ENCODE peak calls at places on chromosomes 13 and 19, in four cellular contexts. M is IMR-90, V is H9, E is H1. B is an unnamed sample.

GRCh38 chr13:92312823-92313222 is 913.8 kb upstream of the GPC6 start:
- DNase-seq in E (no peak), M (no peak), V (no peak), B (no peak)

GRCh38 chr13:39263531-39263930 is 225.3 kb downstream of the NHLRC3 start:
- DNase-seq in V (no peak), E (no peak), M (no peak), B (no peak)

GRCh38 chr19:31145909-31146453 is 203.3 kb downstream of the TSHZ3 start:
- DNase-seq in E (no peak), M (no peak), V (no peak), B (no peak)

GRCh38 chr13:84445776-84446175 is 563.5 kb upstream of the SLITRK1 start:
- DNase-seq in V (no peak), M (peak), E (no peak), B (no peak)

GRCh38 chr13:41639955-41640780 is 182.8 kb downstream of the RGCC start:
- DNase-seq in M (no peak), E (no peak), V (no peak), B (no peak)

GRCh38 chr19:53196777-53197396 is 3.7 kb upstream of the ZNF665 start:
- DNase-seq in E (peak), M (peak), V (peak), B (peak)

GRCh38 chr19:9848060-9848459 is 12.9 kb downstream of the PIN1 start:
- DNase-seq in V (peak), M (no peak), E (no peak), B (peak)

GRCh38 chr13:76799696-76800095 is 86.5 kb downstream of the KCTD12 start:
- DNase-seq in V (no peak), E (no peak), M (no peak), B (peak)

GRCh38 chr19:35205733-35206323 is 22.7 kb downstream of the FAM187B start:
- DNase-seq in V (no peak), E (no peak), M (no peak), B (no peak)

GRCh38 chr19:44566984-44567383 is 37.5 kb upstream of the CEACAM20 start:
- DNase-seq in E (no peak), M (no peak), V (no peak), B (no peak)

GRCh38 chr13:73166204-73166603 is 107.4 kb downstream of the KLF5 start:
- DNase-seq in V (no peak), M (no peak), E (no peak), B (no peak)

GRCh38 chr13:50684366-50684765 is 159.1 kb downstream of the DLEU7 start:
- DNase-seq in E (no peak), V (no peak), M (no peak), B (no peak)

GRCh38 chr19:4390017-4390861 is 10.1 kb downstream of the SH3GL1 start:
- DNase-seq in E (peak), M (peak), V (peak), B (peak)

GRCh38 chr13:36795463-36795862 is 23.6 kb upstream of the RFXAP start:
- DNase-seq in V (peak), E (peak), M (no peak), B (peak)

GRCh38 chr19:9456018-9456689 is 20.8 kb upstream of the ZNF266 start:
- DNase-seq in M (no peak), V (no peak), E (no peak), B (no peak)

GRCh38 chr13:20441879-20442278 is 83.8 kb downstream of the CRYL1 start:
- DNase-seq in V (no peak), M (peak), E (no peak), B (peak)

GRCh38 chr13:86399572-86399971 is 600.4 kb upstream of the SLITRK6 start:
- DNase-seq in V (no peak), E (no peak), M (no peak), B (peak)

GRCh38 chr13:97848886-97849285 is 104.6 kb upstream of the IPO5 start:
- DNase-seq in V (no peak), E (no peak), M (no peak), B (no peak)

GRCh38 chr13:28357846-28358496 is 137.0 kb downstream of the FLT1 start:
- DNase-seq in V (no peak), E (no peak), M (no peak), B (no peak)

GRCh38 chr19:33227242-33227650 is 1.6 kb upstream of the SLC7A10 start:
- DNase-seq in M (peak), E (no peak), V (peak), B (peak)

GRCh38 chr19:47111682-47112165 is 1.9 kb downstream of the ZC3H4 start:
- DNase-seq in E (no peak), V (no peak), M (no peak), B (no peak)

GRCh38 chr19:27740396-27740795 is 1472.6 kb downstream of the UQCRFS1 start:
- DNase-seq in M (no peak), V (peak), E (no peak), B (no peak)

GRCh38 chr13:55570371-55570770 is 1570.3 kb upstream of the PRR20A start:
- DNase-seq in M (no peak), V (no peak), E (no peak), B (no peak)

GRCh38 chr19:38683393-38684077 is 36.1 kb downstream of the ACTN4 start:
- DNase-seq in E (peak), V (peak), M (peak), B (peak)

GRCh38 chr13:51772105-51772455 is 31.9 kb downstream of the DHRS12 start:
- DNase-seq in V (no peak), E (no peak), M (no peak), B (no peak)

GRCh38 chr13:30463820-30464495 is 1.8 kb downstream of the HMGB1 start:
- DNase-seq in M (peak), E (no peak), V (no peak), B (peak)

GRCh38 chr19:16603090-16603489 is 24.9 kb downstream of the MED26 start:
- DNase-seq in E (no peak), V (no peak), M (no peak), B (no peak)

GRCh38 chr13:108033800-108034707 is 181.3 kb downstream of the LIG4 start:
- DNase-seq in E (no peak), V (no peak), M (no peak), B (no peak)

GRCh38 chr13:24050292-24050711 is 110.2 kb upstream of the SPATA13 start:
- DNase-seq in M (peak), V (no peak), E (no peak), B (no peak)

GRCh38 chr13:99046851-99047250 is 69.0 kb upstream of the DOCK9 start:
- DNase-seq in M (no peak), E (no peak), V (no peak), B (no peak)

GRCh38 chr19:18832331-18833140 is 777 bp downstream of the UPF1 start:
- DNase-seq in V (peak), M (no peak), E (no peak), B (peak)

GRCh38 chr13:90055121-90055520 is 1292.4 kb upstream of the MIR17HG start:
- DNase-seq in E (no peak), M (no peak), V (no peak), B (no peak)

GRCh38 chr13:51453959-51454703 is 1.3 kb upstream of the INTS6 start:
- DNase-seq in E (no peak), V (no peak), M (peak), B (peak)

GRCh38 chr19:34837262-34837661 is 64.2 kb upstream of the ZNF599 start:
- DNase-seq in V (no peak), M (no peak), E (no peak), B (peak)

GRCh38 chr13:54890976-54891375 is 1862.4 kb downstream of the OLFM4 start:
- DNase-seq in M (no peak), V (no peak), E (no peak), B (peak)

GRCh38 chr19:4337906-4338440 is 654 bp downstream of the STAP2 start:
- DNase-seq in M (no peak), V (no peak), E (no peak), B (peak)

GRCh38 chr19:47107953-47108746 is 5.4 kb downstream of the ZC3H4 start:
- DNase-seq in M (peak), V (no peak), E (no peak), B (no peak)

GRCh38 chr19:48492925-48493717 is 18.5 kb downstream of the LMTK3 start:
- DNase-seq in E (peak), V (peak), M (peak), B (peak)

GRCh38 chr19:48493718-48494515 is 17.7 kb downstream of the LMTK3 start:
- DNase-seq in V (no peak), E (no peak), M (no peak), B (no peak)

GRCh38 chr19:48489608-48490216 is 20.5 kb downstream of the CYTH2 start:
- DNase-seq in M (peak), E (peak), V (peak), B (peak)

GRCh38 chr19:48490980-48491792 is 20.4 kb downstream of the LMTK3 start:
- DNase-seq in V (peak), M (no peak), E (no peak), B (peak)

GRCh38 chr19:48491793-48492123 is 19.9 kb downstream of the LMTK3 start:
- DNase-seq in M (no peak), E (peak), V (peak), B (peak)
- H3K4me2 ChIP-seq in M (no peak), E (peak), V (peak), B (peak)

GRCh38 chr19:28841531-28841930 is 371.4 kb downstream of the UQCRFS1 start:
- DNase-seq in M (no peak), V (no peak), E (no peak), B (no peak)

GRCh38 chr19:28839455-28839854 is 373.5 kb downstream of the UQCRFS1 start:
- DNase-seq in E (no peak), M (no peak), V (no peak), B (no peak)

GRCh38 chr19:28836366-28836765 is 376.6 kb downstream of the UQCRFS1 start:
- DNase-seq in V (no peak), M (no peak), E (no peak), B (no peak)

GRCh38 chr19:28840891-28841290 is 372.1 kb downstream of the UQCRFS1 start:
- DNase-seq in E (peak), M (no peak), V (no peak), B (peak)

DNA sequence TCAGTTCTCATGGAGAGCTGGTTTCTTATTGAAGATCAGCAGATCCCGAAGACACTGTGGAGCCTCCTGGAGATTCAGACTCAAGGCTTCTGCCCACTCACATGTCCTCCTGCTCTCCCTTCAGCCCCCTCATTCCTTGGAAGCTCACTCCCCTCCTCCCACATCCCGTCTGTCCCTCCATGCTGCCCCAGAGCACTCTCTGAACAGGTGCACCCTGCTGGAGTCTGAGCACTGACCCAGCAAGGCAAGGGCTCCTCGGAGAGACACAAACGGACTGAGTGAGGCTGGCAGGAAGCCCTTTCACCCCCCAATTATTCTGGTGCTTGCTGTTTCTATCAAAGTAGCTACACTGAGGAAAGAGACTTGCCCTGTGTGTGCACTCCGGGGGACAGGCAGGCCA is 374.0 kb downstream of the UQCRFS1 start:
- DNase-seq in E (no peak), M (no peak), V (no peak), B (no peak)
- H4K5ac ChIP-seq in E (no peak), M (no peak), V (no peak), B (no peak)

GRCh38 chr19:1491114-1491848 is at the start of gene REEP6:
- DNase-seq in V (no peak), M (no peak), E (no peak), B (no peak)

GRCh38 chr19:1490020-1490310 is 185 bp downstream of the PCSK4 start:
- DNase-seq in M (no peak), E (no peak), V (no peak), B (no peak)

GRCh38 chr19:1490311-1491113 is at the start of gene PCSK4:
- DNase-seq in E (peak), V (peak), M (peak), B (peak)

GRCh38 chr19:1488282-1488601 is 1.9 kb downstream of the PCSK4 start:
- DNase-seq in V (no peak), M (no peak), E (no peak), B (no peak)

DNA sequence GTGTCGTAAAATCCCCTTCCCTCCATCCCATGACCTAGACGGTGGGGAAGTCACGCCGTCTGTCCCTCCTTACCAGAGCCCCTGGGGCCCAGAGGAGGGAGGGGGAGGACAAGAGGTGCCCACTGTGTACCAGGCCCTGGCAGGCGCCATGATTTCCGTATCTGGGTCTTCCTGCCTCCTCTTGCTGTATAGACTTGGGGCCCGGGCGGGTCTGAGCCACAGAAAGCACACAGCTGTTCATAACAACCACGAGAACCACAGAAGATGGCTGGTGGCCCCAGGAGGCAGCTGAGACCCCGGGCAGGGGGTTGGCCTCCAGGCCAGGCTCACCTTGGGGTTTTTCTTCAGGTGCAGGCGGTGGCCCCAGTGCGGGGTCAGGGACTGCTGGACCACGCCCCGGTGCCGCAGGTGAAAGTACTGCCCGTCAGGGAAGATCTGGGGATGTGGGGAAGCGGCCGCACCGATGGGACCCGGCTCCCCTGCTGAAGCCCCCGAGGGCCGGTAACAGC is 633 bp downstream of the PCSK4 start:
- DNase-seq in M (no peak), V (no peak), E (no peak), B (no peak)
- H2AK5ac ChIP-seq in M (no peak), V (no peak), E (peak), B (no peak)

GRCh38 chr19:41299755-41300089 is 10.2 kb upstream of the CCDC97 start:
- DNase-seq in M (peak), V (no peak), E (no peak), B (no peak)

GRCh38 chr19:41299046-41299754 is 10.8 kb upstream of the CCDC97 start:
- DNase-seq in E (no peak), M (no peak), V (no peak), B (no peak)

GRCh38 chr19:41298327-41298964 is 11.5 kb upstream of the CCDC97 start:
- DNase-seq in E (no peak), M (peak), V (no peak), B (peak)

GRCh38 chr19:41296323-41296935 is 13.5 kb upstream of the CCDC97 start:
- DNase-seq in V (no peak), M (no peak), E (no peak), B (no peak)

GRCh38 chr19:41297628-41298326 is 12.2 kb upstream of the CCDC97 start:
- DNase-seq in E (no peak), M (no peak), V (no peak), B (no peak)
- H3K4me2 ChIP-seq in E (no peak), M (no peak), V (no peak), B (no peak)

GRCh38 chr13:104961246-104961645 is 1574.2 kb downstream of the EFNB2 start:
- DNase-seq in M (no peak), V (no peak), E (no peak), B (no peak)
- H4K5ac ChIP-seq in M (no peak), V (no peak), E (no peak), B (no peak)

GRCh38 chr19:5567971-5568407 is 236 bp upstream of the TINCR start:
- DNase-seq in V (no peak), M (no peak), E (no peak), B (no peak)
- H2AK5ac ChIP-seq in V (no peak), M (no peak), E (no peak), B (no peak)

DNA sequence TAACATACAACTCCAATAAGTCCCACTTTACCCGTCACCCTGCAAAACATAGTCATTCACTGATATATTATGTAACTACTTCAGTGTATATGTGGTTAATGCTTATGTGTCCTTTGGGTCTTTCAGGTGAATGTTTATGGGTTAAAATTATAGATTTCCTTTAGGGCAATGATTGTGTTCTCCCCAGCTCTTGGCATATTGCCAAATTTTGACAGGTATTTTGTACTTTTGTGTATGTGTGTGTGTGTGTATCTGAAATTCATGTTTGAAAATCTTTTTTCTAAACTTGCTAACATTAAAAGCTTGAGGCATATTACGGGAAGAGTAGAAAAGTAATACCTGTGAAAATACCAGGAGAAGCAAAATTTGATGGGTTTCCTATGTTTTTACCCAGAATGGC is 8.2 kb downstream of the CDK8 start:
- DNase-seq in E (no peak), V (no peak), M (no peak), B (no peak)
- H3K4me2 ChIP-seq in E (no peak), V (no peak), M (no peak), B (no peak)

GRCh38 chr13:57353831-57354230 is 186.8 kb downstream of the PRR20E start:
- DNase-seq in M (no peak), E (no peak), V (no peak), B (no peak)
- H4K5ac ChIP-seq in M (no peak), E (no peak), V (no peak), B (no peak)

DNA sequence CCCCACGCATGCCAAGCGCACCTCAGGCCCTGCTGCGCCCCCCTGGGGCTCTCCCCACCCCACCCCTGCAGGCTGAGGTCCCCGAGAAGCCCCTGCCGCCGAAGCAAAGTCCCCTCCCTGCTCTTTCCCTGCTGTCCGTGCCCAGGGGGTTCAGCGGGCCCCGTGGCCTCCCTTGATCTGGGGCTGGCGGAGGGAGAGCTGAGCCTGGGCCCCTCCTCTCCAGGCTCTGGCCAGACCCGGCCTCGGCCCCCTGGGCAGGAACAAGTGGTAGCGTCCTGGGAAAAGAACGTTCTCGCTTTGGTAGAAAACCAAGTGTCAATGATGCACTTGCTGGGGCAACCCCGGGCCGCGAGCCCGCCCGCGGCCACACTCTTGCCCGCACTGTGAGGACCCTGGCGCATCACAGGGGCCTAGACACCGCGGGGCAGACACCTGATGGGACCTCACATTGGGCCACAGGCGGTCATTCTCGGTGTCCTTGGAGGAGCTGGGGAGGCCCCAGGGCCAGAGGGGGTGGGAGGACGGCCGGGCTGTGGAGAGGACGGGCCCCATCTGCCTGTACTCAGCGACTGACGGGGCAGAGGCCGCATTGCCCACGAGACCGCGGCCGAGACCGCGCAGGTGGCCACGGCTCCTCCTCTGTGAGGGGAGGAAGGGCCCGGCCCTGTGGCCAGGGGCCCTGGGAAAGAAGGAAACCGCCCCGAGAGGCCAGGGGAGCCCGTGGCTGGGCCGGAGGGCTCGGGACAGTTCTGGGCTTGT is 29.0 kb downstream of the GPX4 start:
- DNase-seq in E (no peak), M (no peak), V (no peak), B (no peak)
- H2AK5ac ChIP-seq in E (no peak), M (peak), V (no peak), B (no peak)